ENCODE peak calls at places on chromosomes 5 and 9, in six cellular contexts. B, H, X, W, C and G are unnamed samples.

GRCh38 chr9:21592063-21592338 is 109.9 kb upstream of the IFNE start:
- DNase-seq in B (no peak), H (no peak), C (no peak), W (no peak), X (no peak), G (no peak)

GRCh38 chr5:111227226-111227782 is 3.1 kb downstream of the CAMK4 start:
- DNase-seq in H (no peak), W (no peak), X (no peak), C (no peak), B (no peak), G (no peak)

GRCh38 chr5:108637110-108637509 is 110.6 kb upstream of the FER start:
- DNase-seq in B (no peak), C (no peak), X (no peak), H (no peak), W (no peak), G (no peak)

GRCh38 chr9:114053246-114054005 is 24.7 kb downstream of the AMBP start:
- DNase-seq in W (no peak), B (no peak), X (no peak), C (no peak), H (no peak), G (no peak)

GRCh38 chr5:65332591-65332990 is 149.1 kb downstream of the ADAMTS6 start:
- DNase-seq in H (no peak), C (no peak), B (no peak), X (no peak), W (no peak), G (no peak)

GRCh38 chr5:38725419-38725865 is 120.4 kb upstream of the OSMR start:
- DNase-seq in W (no peak), B (peak), C (no peak), X (no peak), H (no peak), G (no peak)

GRCh38 chr9:116450378-116451139 is 236.5 kb upstream of the TRIM32 start:
- DNase-seq in H (no peak), X (no peak), W (no peak), C (no peak), B (no peak), G (peak)

GRCh38 chr5:169721771-169722170 is 84.7 kb downstream of the DOCK2 start:
- DNase-seq in X (no peak), C (no peak), H (no peak), W (no peak), B (no peak), G (no peak)

GRCh38 chr5:135930029-135930948 is 24.5 kb downstream of the LECT2 start:
- DNase-seq in X (no peak), C (no peak), B (no peak), W (no peak), H (no peak), G (no peak)

GRCh38 chr9:114396558-114397218 is 8.9 kb upstream of the AKNA start:
- DNase-seq in W (peak), X (no peak), C (no peak), B (no peak), H (no peak), G (no peak)